ENCODE peak calls at places on chromosome 9, in ten cellular contexts. T is T-helper 22 cell, H is Right ventricle myocardium superior, B is neural progenitor cell, A is dorsolateral prefrontal cortex, D is keratinocyte, K is T-helper 1 cell, N is posterior vena cava, R is RKO, U is NCI-H510A. Q is an unnamed sample.

GRCh38 chr9:109737295-109737694 is 42.7 kb upstream of the PALM2AKAP2 start:
- DNase-seq in R (peak), A (no peak), D (no peak), H (no peak), T (no peak), U (no peak), B (no peak), N (no peak), K (no peak), Q (no peak)

GRCh38 chr9:125514468-125514867 is 192.5 kb downstream of the MAPKAP1 start:
- DNase-seq in N (no peak), B (no peak), A (no peak), R (no peak), U (no peak), D (no peak), T (no peak), K (no peak), H (no peak), Q (no peak)

GRCh38 chr9:137705443-137705863 is 86.6 kb downstream of the EHMT1 start:
- DNase-seq in N (no peak), R (no peak), B (no peak), U (no peak), D (no peak), H (no peak), A (no peak), T (no peak), K (no peak), Q (no peak)

GRCh38 chr9:110330484-110331115 is 7.1 kb downstream of the TXNDC8 start:
- DNase-seq in B (no peak), H (no peak), K (no peak), N (no peak), A (no peak), T (no peak), D (no peak), R (no peak), U (no peak), Q (no peak)

GRCh38 chr9:135961811-135962695 is 880 bp upstream of the UBAC1 start:
- DNase-seq in D (no peak), N (no peak), H (no peak), K (no peak), A (no peak), R (no peak), U (no peak), B (no peak), T (no peak), Q (no peak)

GRCh38 chr9:120915854-120916495 is 10.6 kb downstream of the TRAF1 start:
- DNase-seq in N (no peak), K (no peak), B (no peak), A (no peak), D (no peak), U (no peak), T (no peak), R (no peak), H (no peak), Q (no peak)

GRCh38 chr9:112546149-112547012 is 59.8 kb downstream of the KIAA1958 start:
- DNase-seq in B (no peak), D (no peak), U (no peak), N (no peak), A (no peak), H (no peak), R (peak), K (no peak), T (no peak), Q (peak)

GRCh38 chr9:111934747-111935146 is 38.1 kb downstream of the UGCG start:
- DNase-seq in T (no peak), N (no peak), B (no peak), U (no peak), H (no peak), D (no peak), K (no peak), R (no peak), A (no peak), Q (no peak)

GRCh38 chr9:36892279-36892678 is 141.8 kb downstream of the PAX5 start:
- DNase-seq in H (no peak), D (no peak), U (no peak), K (no peak), B (no peak), N (peak), T (no peak), R (no peak), A (no peak), Q (no peak)

GRCh38 chr9:29691758-29692407 is 2118.6 kb upstream of the C9orf72 start:
- DNase-seq in K (no peak), U (no peak), R (peak), D (no peak), N (no peak), H (no peak), T (no peak), B (peak), A (no peak), Q (peak)

GRCh38 chr9:69379250-69379982 is 54.4 kb downstream of the ENTREP1 start:
- DNase-seq in U (no peak), B (no peak), T (no peak), H (no peak), D (peak), R (no peak), A (no peak), N (no peak), K (no peak), Q (no peak)

GRCh38 chr9:115088856-115089255 is 29.1 kb downstream of the TNC start:
- DNase-seq in T (no peak), A (no peak), D (no peak), N (no peak), K (no peak), H (no peak), R (no peak), B (no peak), U (no peak), Q (no peak)